ENCODE peak calls at places on chromosomes 11 and 22, in nine cellular contexts. One of them, this sample, is unnamed.

GRCh38 chr22:38741166-38741565 is 14.6 kb downstream of the SUN2 start:
- DNase-seq in cardiac fibroblast: no peak
- DNase-seq in hypothalamus: no peak
- DNase-seq in bronchial epithelial cell: no peak
- DNase-seq in stimulated activated CD4-positive, alpha-beta T cell treated with anti-CD3 and anti-CD28 coated beads, Interleukin-12 subunit alpha, Interleukin-12 subunit beta, amount 100 ng/mL, for 4 hours: no peak
- DNase-seq in stimulated activated CD8-positive, alpha-beta memory T cell treated with anti-CD3 and anti-CD28 coated beads, Interleukin-15, amount 100 ng/mL, for 24 hours: no peak
- DNase-seq in nephron progenitor cell: no peak
- DNase-seq in WTC11: no peak
- DNase-seq in stomach: no peak
- DNase-seq in this sample: no peak

GRCh38 chr22:24207264-24208011 is 26.2 kb downstream of the SUSD2 start:
- DNase-seq in cardiac fibroblast: peak
- DNase-seq in nephron progenitor cell: no peak
- DNase-seq in stimulated activated CD4-positive, alpha-beta T cell treated with anti-CD3 and anti-CD28 coated beads, Interleukin-12 subunit alpha, Interleukin-12 subunit beta, amount 100 ng/mL, for 4 hours: no peak
- DNase-seq in bronchial epithelial cell: peak
- DNase-seq in WTC11: no peak
- DNase-seq in stimulated activated CD8-positive, alpha-beta memory T cell treated with anti-CD3 and anti-CD28 coated beads, Interleukin-15, amount 100 ng/mL, for 24 hours: no peak
- DNase-seq in stomach: no peak
- DNase-seq in hypothalamus: no peak
- DNase-seq in this sample: no peak

GRCh38 chr11:10454902-10455631 is at the start of gene AMPD3:
- DNase-seq in stimulated activated CD8-positive, alpha-beta memory T cell treated with anti-CD3 and anti-CD28 coated beads, Interleukin-15, amount 100 ng/mL, for 24 hours: no peak
- DNase-seq in nephron progenitor cell: peak
- DNase-seq in WTC11: no peak
- DNase-seq in cardiac fibroblast: peak
- DNase-seq in stomach: no peak
- DNase-seq in hypothalamus: no peak
- DNase-seq in bronchial epithelial cell: peak
- DNase-seq in stimulated activated CD4-positive, alpha-beta T cell treated with anti-CD3 and anti-CD28 coated beads, Interleukin-12 subunit alpha, Interleukin-12 subunit beta, amount 100 ng/mL, for 4 hours: no peak
- DNase-seq in this sample: peak

GRCh38 chr11:12193515-12194336 is 83.3 kb downstream of the MICAL2 start:
- DNase-seq in cardiac fibroblast: no peak
- DNase-seq in stimulated activated CD4-positive, alpha-beta T cell treated with anti-CD3 and anti-CD28 coated beads, Interleukin-12 subunit alpha, Interleukin-12 subunit beta, amount 100 ng/mL, for 4 hours: no peak
- DNase-seq in bronchial epithelial cell: no peak
- DNase-seq in nephron progenitor cell: no peak
- DNase-seq in stomach: no peak
- DNase-seq in WTC11: no peak
- DNase-seq in hypothalamus: no peak
- DNase-seq in stimulated activated CD8-positive, alpha-beta memory T cell treated with anti-CD3 and anti-CD28 coated beads, Interleukin-15, amount 100 ng/mL, for 24 hours: no peak
- DNase-seq in this sample: no peak

GRCh38 chr11:27963370-27963769 is 144.6 kb downstream of the KIF18A start:
- DNase-seq in stomach: no peak
- DNase-seq in stimulated activated CD8-positive, alpha-beta memory T cell treated with anti-CD3 and anti-CD28 coated beads, Interleukin-15, amount 100 ng/mL, for 24 hours: no peak
- DNase-seq in WTC11: no peak
- DNase-seq in hypothalamus: no peak
- DNase-seq in bronchial epithelial cell: no peak
- DNase-seq in stimulated activated CD4-positive, alpha-beta T cell treated with anti-CD3 and anti-CD28 coated beads, Interleukin-12 subunit alpha, Interleukin-12 subunit beta, amount 100 ng/mL, for 4 hours: no peak
- DNase-seq in cardiac fibroblast: no peak
- DNase-seq in nephron progenitor cell: no peak
- DNase-seq in this sample: no peak

GRCh38 chr11:119120639-119121007 is 757 bp upstream of the HINFP start:
- DNase-seq in cardiac fibroblast: no peak
- DNase-seq in stimulated activated CD8-positive, alpha-beta memory T cell treated with anti-CD3 and anti-CD28 coated beads, Interleukin-15, amount 100 ng/mL, for 24 hours: no peak
- DNase-seq in stomach: no peak
- DNase-seq in hypothalamus: no peak
- DNase-seq in WTC11: no peak
- DNase-seq in nephron progenitor cell: peak
- DNase-seq in stimulated activated CD4-positive, alpha-beta T cell treated with anti-CD3 and anti-CD28 coated beads, Interleukin-12 subunit alpha, Interleukin-12 subunit beta, amount 100 ng/mL, for 4 hours: no peak
- DNase-seq in bronchial epithelial cell: no peak
- DNase-seq in this sample: no peak

GRCh38 chr11:1163321-1163910 is 5.7 kb downstream of the MUC5AC start:
- DNase-seq in cardiac fibroblast: no peak
- DNase-seq in stimulated activated CD8-positive, alpha-beta memory T cell treated with anti-CD3 and anti-CD28 coated beads, Interleukin-15, amount 100 ng/mL, for 24 hours: no peak
- DNase-seq in nephron progenitor cell: no peak
- DNase-seq in WTC11: no peak
- DNase-seq in stimulated activated CD4-positive, alpha-beta T cell treated with anti-CD3 and anti-CD28 coated beads, Interleukin-12 subunit alpha, Interleukin-12 subunit beta, amount 100 ng/mL, for 4 hours: no peak
- DNase-seq in bronchial epithelial cell: no peak
- DNase-seq in stomach: peak
- DNase-seq in hypothalamus: no peak
- DNase-seq in this sample: no peak

GRCh38 chr11:35017528-35018342 is 101.3 kb downstream of the PDHX start:
- DNase-seq in hypothalamus: no peak
- DNase-seq in stomach: no peak
- DNase-seq in cardiac fibroblast: no peak
- DNase-seq in WTC11: no peak
- DNase-seq in stimulated activated CD8-positive, alpha-beta memory T cell treated with anti-CD3 and anti-CD28 coated beads, Interleukin-15, amount 100 ng/mL, for 24 hours: no peak
- DNase-seq in nephron progenitor cell: no peak
- DNase-seq in stimulated activated CD4-positive, alpha-beta T cell treated with anti-CD3 and anti-CD28 coated beads, Interleukin-12 subunit alpha, Interleukin-12 subunit beta, amount 100 ng/mL, for 4 hours: no peak
- DNase-seq in bronchial epithelial cell: no peak
- DNase-seq in this sample: no peak

GRCh38 chr11:120413480-120413879 is 77.3 kb downstream of the ARHGEF12 start:
- DNase-seq in stimulated activated CD8-positive, alpha-beta memory T cell treated with anti-CD3 and anti-CD28 coated beads, Interleukin-15, amount 100 ng/mL, for 24 hours: no peak
- DNase-seq in WTC11: no peak
- DNase-seq in cardiac fibroblast: peak
- DNase-seq in nephron progenitor cell: no peak
- DNase-seq in stimulated activated CD4-positive, alpha-beta T cell treated with anti-CD3 and anti-CD28 coated beads, Interleukin-12 subunit alpha, Interleukin-12 subunit beta, amount 100 ng/mL, for 4 hours: no peak
- DNase-seq in hypothalamus: no peak
- DNase-seq in stomach: no peak
- DNase-seq in bronchial epithelial cell: peak
- DNase-seq in this sample: peak

This sample was measured in RWPE1.